ENCODE peak calls at places on chromosomes 13 and 19, in nine cellular contexts. One of them, this sample, is unnamed.
A peak's percentile ranks its signal among the peaks of the same experiment; 100 is the strongest.

GRCh38 chr19:41588497-41589209 is 12.7 kb downstream of the CEACAM21 start:
- DNase-seq in spleen: peak; percentile 23
- DNase-seq in breast epithelium: no peak
- DNase-seq in right cardiac atrium: no peak
- DNase-seq in stomach: no peak
- DNase-seq in body of pancreas: no peak
- DNase-seq in H1: no peak
- DNase-seq in upper lobe of left lung: no peak
- DNase-seq in naive thymus-derived CD4-positive, alpha-beta T cell: no peak
- DNase-seq in this sample: no peak

GRCh38 chr19:10430505-10431253 is 10.3 kb downstream of the PDE4A start:
- DNase-seq in spleen: peak; percentile 85
- DNase-seq in breast epithelium: no peak
- DNase-seq in right cardiac atrium: peak; percentile 78
- DNase-seq in stomach: peak; percentile 77
- DNase-seq in body of pancreas: peak; percentile 63
- DNase-seq in H1: no peak
- DNase-seq in upper lobe of left lung: peak; percentile 66
- DNase-seq in naive thymus-derived CD4-positive, alpha-beta T cell: no peak
- DNase-seq in this sample: peak; percentile 88

GRCh38 chr13:37014609-37015008 is 14.0 kb downstream of the EXOSC8 start:
- DNase-seq in spleen: no peak
- DNase-seq in breast epithelium: no peak
- DNase-seq in right cardiac atrium: no peak
- DNase-seq in stomach: no peak
- DNase-seq in body of pancreas: no peak
- DNase-seq in H1: no peak
- DNase-seq in upper lobe of left lung: no peak
- DNase-seq in naive thymus-derived CD4-positive, alpha-beta T cell: no peak
- DNase-seq in this sample: no peak

GRCh38 chr19:53977991-53978731 is 13.3 kb upstream of the CACNG6 start:
- DNase-seq in spleen: no peak
- DNase-seq in breast epithelium: no peak
- DNase-seq in right cardiac atrium: peak; percentile 73
- DNase-seq in stomach: no peak
- DNase-seq in body of pancreas: peak; percentile 49
- DNase-seq in H1: peak; percentile 90
- DNase-seq in upper lobe of left lung: no peak
- DNase-seq in naive thymus-derived CD4-positive, alpha-beta T cell: no peak
- DNase-seq in this sample: no peak

GRCh38 chr13:113297370-113297871 is 382 bp downstream of the LAMP1 start:
- DNase-seq in spleen: no peak
- DNase-seq in breast epithelium: no peak
- DNase-seq in right cardiac atrium: peak; percentile 33
- DNase-seq in stomach: no peak
- DNase-seq in body of pancreas: peak; percentile 15
- DNase-seq in H1: no peak
- DNase-seq in upper lobe of left lung: peak; percentile 40
- DNase-seq in naive thymus-derived CD4-positive, alpha-beta T cell: peak; percentile 51
- DNase-seq in this sample: no peak

GRCh38 chr19:55305983-55306562 is 19.1 kb downstream of the TMEM150B start:
- DNase-seq in spleen: no peak
- DNase-seq in breast epithelium: no peak
- DNase-seq in right cardiac atrium: no peak
- DNase-seq in stomach: no peak
- DNase-seq in body of pancreas: no peak
- DNase-seq in H1: no peak
- DNase-seq in upper lobe of left lung: no peak
- DNase-seq in naive thymus-derived CD4-positive, alpha-beta T cell: no peak
- DNase-seq in this sample: no peak

GRCh38 chr19:33350538-33351309 is 22.8 kb upstream of the CEBPG start:
- DNase-seq in spleen: no peak
- DNase-seq in breast epithelium: peak; percentile 57
- DNase-seq in right cardiac atrium: peak; percentile 42
- DNase-seq in stomach: no peak
- DNase-seq in body of pancreas: peak; percentile 28
- DNase-seq in H1: no peak
- DNase-seq in upper lobe of left lung: no peak
- DNase-seq in naive thymus-derived CD4-positive, alpha-beta T cell: no peak
- DNase-seq in this sample: no peak

GRCh38 chr19:44745386-44745831 is 3.1 kb upstream of the BCL3 start:
- DNase-seq in spleen: peak; percentile 84
- DNase-seq in breast epithelium: peak; percentile 66
- DNase-seq in right cardiac atrium: peak; percentile 89
- DNase-seq in stomach: peak; percentile 57
- DNase-seq in body of pancreas: peak; percentile 64
- DNase-seq in H1: no peak
- DNase-seq in upper lobe of left lung: peak; percentile 83
- DNase-seq in naive thymus-derived CD4-positive, alpha-beta T cell: no peak
- DNase-seq in this sample: peak; percentile 77

GRCh38 chr13:71864981-71865857 is 1.8 kb downstream of the DACH1 start:
- DNase-seq in spleen: peak; percentile 85
- DNase-seq in breast epithelium: peak; percentile 51
- DNase-seq in right cardiac atrium: peak; percentile 30
- DNase-seq in stomach: no peak
- DNase-seq in body of pancreas: peak; percentile 22
- DNase-seq in H1: no peak
- DNase-seq in upper lobe of left lung: peak; percentile 40
- DNase-seq in naive thymus-derived CD4-positive, alpha-beta T cell: peak; percentile 8
- DNase-seq in this sample: peak; percentile 66

GRCh38 chr19:12484011-12484370 is 625 bp downstream of the ZNF709 start:
- DNase-seq in spleen: no peak
- DNase-seq in breast epithelium: no peak
- DNase-seq in right cardiac atrium: no peak
- DNase-seq in stomach: no peak
- DNase-seq in body of pancreas: no peak
- DNase-seq in H1: no peak
- DNase-seq in upper lobe of left lung: no peak
- DNase-seq in naive thymus-derived CD4-positive, alpha-beta T cell: no peak
- DNase-seq in this sample: no peak

GRCh38 chr13:70408865-70409264 is 300.6 kb upstream of the KLHL1 start:
- DNase-seq in spleen: no peak
- DNase-seq in breast epithelium: no peak
- DNase-seq in right cardiac atrium: no peak
- DNase-seq in stomach: no peak
- DNase-seq in body of pancreas: no peak
- DNase-seq in H1: no peak
- DNase-seq in upper lobe of left lung: no peak
- DNase-seq in naive thymus-derived CD4-positive, alpha-beta T cell: no peak
- DNase-seq in this sample: no peak

GRCh38 chr13:27774169-27774568 is 18.1 kb upstream of the GSX1 start:
- DNase-seq in spleen: no peak
- DNase-seq in breast epithelium: no peak
- DNase-seq in right cardiac atrium: no peak
- DNase-seq in stomach: no peak
- DNase-seq in body of pancreas: no peak
- DNase-seq in H1: no peak
- DNase-seq in upper lobe of left lung: no peak
- DNase-seq in naive thymus-derived CD4-positive, alpha-beta T cell: no peak
- DNase-seq in this sample: no peak

GRCh38 chr13:48096670-48097069 is 1.8 kb upstream of the MED4 start:
- DNase-seq in spleen: no peak
- DNase-seq in breast epithelium: no peak
- DNase-seq in right cardiac atrium: no peak
- DNase-seq in stomach: no peak
- DNase-seq in body of pancreas: no peak
- DNase-seq in H1: peak; percentile 27
- DNase-seq in upper lobe of left lung: no peak
- DNase-seq in naive thymus-derived CD4-positive, alpha-beta T cell: no peak
- DNase-seq in this sample: no peak

GRCh38 chr19:35986664-35987570 is 8.1 kb upstream of the SDHAF1 start:
- DNase-seq in spleen: peak; percentile 87
- DNase-seq in breast epithelium: no peak
- DNase-seq in right cardiac atrium: no peak
- DNase-seq in stomach: no peak
- DNase-seq in body of pancreas: peak; percentile 32
- DNase-seq in H1: no peak
- DNase-seq in upper lobe of left lung: no peak
- DNase-seq in naive thymus-derived CD4-positive, alpha-beta T cell: no peak
- DNase-seq in this sample: no peak

GRCh38 chr13:102825921-102826706 is 19.7 kb upstream of the ERCC5 start:
- DNase-seq in spleen: no peak
- DNase-seq in breast epithelium: no peak
- DNase-seq in right cardiac atrium: no peak
- DNase-seq in stomach: no peak
- DNase-seq in body of pancreas: no peak
- DNase-seq in H1: no peak
- DNase-seq in upper lobe of left lung: no peak
- DNase-seq in naive thymus-derived CD4-positive, alpha-beta T cell: no peak
- DNase-seq in this sample: no peak

GRCh38 chr13:96948127-96948526 is 46.1 kb downstream of the OXGR1 start:
- DNase-seq in spleen: no peak
- DNase-seq in breast epithelium: no peak
- DNase-seq in right cardiac atrium: no peak
- DNase-seq in stomach: no peak
- DNase-seq in body of pancreas: no peak
- DNase-seq in H1: no peak
- DNase-seq in upper lobe of left lung: no peak
- DNase-seq in naive thymus-derived CD4-positive, alpha-beta T cell: no peak
- DNase-seq in this sample: no peak
- H3K4me1 ChIP-seq in spleen: no peaks in the 10 kb centered on the region
- H3K4me1 ChIP-seq in breast epithelium: no peaks in the 10 kb centered on the region
- H3K4me1 ChIP-seq in right cardiac atrium: no peaks in the 10 kb centered on the region
- H3K4me1 ChIP-seq in stomach: no peaks in the 10 kb centered on the region
- H3K4me1 ChIP-seq in body of pancreas: no peaks in the 10 kb centered on the region
- H3K4me1 ChIP-seq in H1: no peaks in the 10 kb centered on the region
- H3K4me1 ChIP-seq in upper lobe of left lung: no peaks in the 10 kb centered on the region
- H3K4me1 ChIP-seq in naive thymus-derived CD4-positive, alpha-beta T cell: no peaks in the 10 kb centered on the region
- H3K4me1 ChIP-seq in this sample: no peaks in the 10 kb centered on the region

DNA sequence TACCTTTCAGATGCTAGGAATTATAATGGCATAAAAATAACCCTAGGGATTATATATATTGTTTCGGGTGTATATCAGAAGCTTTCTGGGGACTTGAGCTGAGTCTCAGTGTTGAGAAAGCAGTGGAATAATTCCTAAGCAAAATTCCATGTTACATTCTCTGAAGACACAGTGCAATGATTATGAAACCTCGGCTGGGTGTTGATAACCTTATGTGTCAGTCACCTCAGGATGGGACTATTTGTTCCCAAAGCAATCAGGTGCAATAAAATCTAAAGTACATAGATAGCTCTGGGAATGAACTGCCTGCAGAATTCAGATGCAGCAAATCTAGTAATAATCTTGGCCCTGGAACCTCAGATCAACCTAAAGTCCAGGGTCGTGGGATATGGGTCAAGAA is 53.0 kb downstream of the EDNRB start:
- DNase-seq in spleen: no peak
- DNase-seq in breast epithelium: no peak
- DNase-seq in right cardiac atrium: no peak
- DNase-seq in stomach: no peak
- DNase-seq in body of pancreas: no peak
- DNase-seq in H1: no peak
- DNase-seq in upper lobe of left lung: no peak
- DNase-seq in naive thymus-derived CD4-positive, alpha-beta T cell: no peak
- DNase-seq in this sample: no peak
- H3K27ac ChIP-seq in spleen: no peak overlapping the region
- H3K27ac ChIP-seq in breast epithelium: no peak overlapping the region
- H3K27ac ChIP-seq in right cardiac atrium: no peak overlapping the region
- H3K27ac ChIP-seq in stomach: no peak overlapping the region
- H3K27ac ChIP-seq in body of pancreas: no peak overlapping the region
- H3K27ac ChIP-seq in H1: no peak overlapping the region
- H3K27ac ChIP-seq in upper lobe of left lung: no peak overlapping the region
- H3K27ac ChIP-seq in naive thymus-derived CD4-positive, alpha-beta T cell: no peak overlapping the region
- H3K27ac ChIP-seq in this sample: no peak overlapping the region

DNA sequence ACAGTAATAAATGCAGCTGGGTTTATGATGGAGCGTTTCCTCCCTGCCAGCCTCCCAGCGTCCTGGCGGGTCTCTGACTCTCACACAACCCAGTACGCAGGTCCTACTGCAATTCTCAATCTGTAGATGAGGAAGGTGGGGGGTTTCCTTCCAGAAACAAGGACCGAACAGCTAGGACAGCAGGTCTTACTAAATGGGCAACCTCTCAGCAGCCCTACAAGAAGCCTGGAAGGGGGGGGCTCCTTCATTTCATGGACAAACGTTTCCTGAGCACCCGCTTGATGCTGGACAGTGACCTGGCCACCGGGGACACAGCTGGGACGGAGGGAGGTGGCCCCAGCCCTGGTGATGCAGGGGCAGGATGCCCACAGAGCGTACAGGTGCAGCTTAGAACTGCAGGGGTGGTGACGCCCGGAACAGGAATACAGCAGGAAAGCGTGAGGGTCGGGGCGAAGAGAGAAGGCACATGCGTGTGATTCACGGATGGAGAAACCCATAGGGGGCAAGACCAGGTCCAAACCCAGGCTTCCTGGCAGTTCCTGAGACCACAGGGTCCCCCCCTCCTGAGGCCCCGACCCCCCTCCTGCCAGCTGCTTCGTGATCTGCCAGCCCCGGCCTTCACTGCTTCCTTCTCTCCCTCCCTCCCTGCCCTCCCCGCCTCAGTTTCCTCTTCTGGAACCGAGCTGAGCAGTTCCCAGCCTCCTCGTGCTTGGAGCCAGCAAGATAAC is 732 bp upstream of the C2CD4C start:
- DNase-seq in spleen: peak; percentile 58
- DNase-seq in breast epithelium: peak; percentile 43
- DNase-seq in right cardiac atrium: peak; percentile 10
- DNase-seq in stomach: no peak
- DNase-seq in body of pancreas: no peak
- DNase-seq in H1: no peak
- DNase-seq in upper lobe of left lung: peak; percentile 14
- DNase-seq in naive thymus-derived CD4-positive, alpha-beta T cell: no peak
- DNase-seq in this sample: peak; percentile 60
- H3K4me3 ChIP-seq in spleen: peak overlapping the region; percentile 39
- H3K4me3 ChIP-seq in breast epithelium: peak overlapping the region; percentile 41
- H3K4me3 ChIP-seq in right cardiac atrium: peak overlapping the region; percentile 64
- H3K4me3 ChIP-seq in stomach: peak overlapping the region; percentile 48
- H3K4me3 ChIP-seq in body of pancreas: no peak overlapping the region
- H3K4me3 ChIP-seq in H1: peak overlapping the region; percentile 52
- H3K4me3 ChIP-seq in upper lobe of left lung: peak overlapping the region; percentile 38
- H3K4me3 ChIP-seq in naive thymus-derived CD4-positive, alpha-beta T cell: peak overlapping the region; percentile 52
- H3K4me3 ChIP-seq in this sample: peak overlapping the region; percentile 48

GRCh38 chr19:49111218-49111998 is 2.8 kb upstream of the LIN7B start:
- DNase-seq in spleen: no peak
- DNase-seq in breast epithelium: no peak
- DNase-seq in right cardiac atrium: no peak
- DNase-seq in stomach: no peak
- DNase-seq in body of pancreas: no peak
- DNase-seq in H1: no peak
- DNase-seq in upper lobe of left lung: no peak
- DNase-seq in naive thymus-derived CD4-positive, alpha-beta T cell: no peak
- DNase-seq in this sample: no peak

GRCh38 chr19:49114630-49115363 is 627 bp downstream of the LIN7B start:
- DNase-seq in spleen: peak; percentile 88
- DNase-seq in breast epithelium: no peak
- DNase-seq in right cardiac atrium: peak; percentile 77
- DNase-seq in stomach: peak; percentile 65
- DNase-seq in body of pancreas: peak; percentile 74
- DNase-seq in H1: no peak
- DNase-seq in upper lobe of left lung: peak; percentile 69
- DNase-seq in naive thymus-derived CD4-positive, alpha-beta T cell: peak; percentile 52
- DNase-seq in this sample: peak; percentile 84

GRCh38 chr19:49110567-49110966 is 3.6 kb upstream of the LIN7B start:
- DNase-seq in spleen: no peak
- DNase-seq in breast epithelium: no peak
- DNase-seq in right cardiac atrium: no peak
- DNase-seq in stomach: no peak
- DNase-seq in body of pancreas: no peak
- DNase-seq in H1: no peak
- DNase-seq in upper lobe of left lung: no peak
- DNase-seq in naive thymus-derived CD4-positive, alpha-beta T cell: no peak
- DNase-seq in this sample: no peak

GRCh38 chr19:49116544-49116943 is 2.4 kb downstream of the LIN7B start:
- DNase-seq in spleen: no peak
- DNase-seq in breast epithelium: no peak
- DNase-seq in right cardiac atrium: peak; percentile 57
- DNase-seq in stomach: peak; percentile 40
- DNase-seq in body of pancreas: peak; percentile 50
- DNase-seq in H1: no peak
- DNase-seq in upper lobe of left lung: peak; percentile 65
- DNase-seq in naive thymus-derived CD4-positive, alpha-beta T cell: no peak
- DNase-seq in this sample: no peak

GRCh38 chr19:49113762-49114629 is at the start of gene LIN7B:
- DNase-seq in spleen: peak; percentile 93
- DNase-seq in breast epithelium: no peak
- DNase-seq in right cardiac atrium: peak; percentile 75
- DNase-seq in stomach: peak; percentile 77
- DNase-seq in body of pancreas: peak; percentile 52
- DNase-seq in H1: no peak
- DNase-seq in upper lobe of left lung: peak; percentile 70
- DNase-seq in naive thymus-derived CD4-positive, alpha-beta T cell: peak; percentile 82
- DNase-seq in this sample: peak; percentile 86
- H3K4me1 ChIP-seq in spleen: peaks cover 50% of the 10 kb centered on the region
- H3K4me1 ChIP-seq in breast epithelium: peaks cover 11% of the 10 kb centered on the region
- H3K4me1 ChIP-seq in right cardiac atrium: peaks cover 3% of the 10 kb centered on the region
- H3K4me1 ChIP-seq in stomach: peaks cover 49% of the 10 kb centered on the region
- H3K4me1 ChIP-seq in body of pancreas: peaks cover 29% of the 10 kb centered on the region
- H3K4me1 ChIP-seq in H1: no peaks in the 10 kb centered on the region
- H3K4me1 ChIP-seq in upper lobe of left lung: peaks cover 25% of the 10 kb centered on the region
- H3K4me1 ChIP-seq in naive thymus-derived CD4-positive, alpha-beta T cell: peaks cover 15% of the 10 kb centered on the region
- H3K4me1 ChIP-seq in this sample: peaks cover 20% of the 10 kb centered on the region